ENCODE peak calls at places on chromosomes 16 and 17, in seven cellular contexts. W is WTC11, G is K562, P is HCT116, A is GM12878, B is HepG2, T is H1. Y is an unnamed sample.

GRCh38 chr17:39080416-39081179 is 70.8 kb downstream of the PLXDC1 start:
- DNase-seq in W (no peak), G (no peak), P (no peak), A (no peak), B (no peak), T (no peak), Y (no peak)

GRCh38 chr16:58574895-58575294 is 54.7 kb downstream of the CNOT1 start:
- DNase-seq in W (no peak), G (no peak), P (no peak), A (no peak), B (no peak), T (no peak), Y (no peak)

GRCh38 chr17:3935825-3936355 is 19.6 kb upstream of the P2RX1 start:
- DNase-seq in W (no peak), G (no peak), P (no peak), A (no peak), B (no peak), T (no peak), Y (no peak)

GRCh38 chr16:3266873-3267537 is 10.6 kb upstream of the MEFV start:
- DNase-seq in W (no peak), G (no peak), P (peak; percentile 29), A (no peak), B (peak; percentile 58), T (no peak), Y (peak; percentile 51)

GRCh38 chr17:16929281-16929680 is 42.6 kb downstream of the TNFRSF13B start:
- DNase-seq in W (no peak), G (no peak), P (no peak), A (no peak), B (no peak), T (no peak), Y (no peak)

GRCh38 chr17:17693955-17694228 is 12.6 kb downstream of the RAI1 start:
- DNase-seq in W (no peak), G (no peak), P (no peak), A (no peak), B (no peak), T (no peak), Y (no peak)

GRCh38 chr16:754208-755097 is 6.1 kb upstream of the MSLN start:
- DNase-seq in W (no peak), G (no peak), P (no peak), A (no peak), B (no peak), T (no peak), Y (no peak)

GRCh38 chr17:14622622-14623101 is 321.8 kb downstream of the HS3ST3B1 start:
- DNase-seq in W (no peak), G (no peak), P (no peak), A (no peak), B (no peak), T (no peak), Y (peak; percentile 66)

GRCh38 chr16:53804467-53804866 is 100.5 kb downstream of the FTO start:
- DNase-seq in W (no peak), G (no peak), P (no peak), A (no peak), B (no peak), T (no peak), Y (no peak)

GRCh38 chr16:86925067-86925791 is 346.9 kb downstream of the FOXL1 start:
- DNase-seq in W (no peak), G (no peak), P (no peak), A (no peak), B (no peak), T (no peak), Y (peak; percentile 52)

GRCh38 chr17:14428640-14429029 is 127.8 kb downstream of the HS3ST3B1 start:
- DNase-seq in W (no peak), G (no peak), P (no peak), A (no peak), B (no peak), T (no peak), Y (no peak)

GRCh38 chr16:85342348-85342747 is 230.1 kb upstream of the CIBAR2 start:
- DNase-seq in W (no peak), G (no peak), P (no peak), A (no peak), B (no peak), T (no peak), Y (no peak)

GRCh38 chr16:23302045-23302956 is at the start of gene SCNN1B:
- DNase-seq in W (peak; percentile 58), G (no peak), P (no peak), A (no peak), B (no peak), T (no peak), Y (peak; percentile 39)

GRCh38 chr16:88993006-88993787 is 16.2 kb upstream of the CBFA2T3 start:
- DNase-seq in W (no peak), G (peak; percentile 77), P (no peak), A (no peak), B (no peak), T (no peak), Y (no peak)

GRCh38 chr16:52265446-52265861 is 281.5 kb downstream of the TOX3 start:
- DNase-seq in W (no peak), G (no peak), P (no peak), A (no peak), B (no peak), T (peak; percentile 53), Y (no peak)

GRCh38 chr17:12395733-12396354 is 269.8 kb upstream of the MYOCD start:
- DNase-seq in W (peak; percentile 64), G (peak; percentile 51), P (peak; percentile 22), A (no peak), B (peak; percentile 8), T (no peak), Y (peak; percentile 59)

GRCh38 chr17:48505788-48506187 is 25.0 kb downstream of the HOXB1 start:
- DNase-seq in W (no peak), G (peak; percentile 71), P (peak; percentile 61), A (peak; percentile 77), B (peak; percentile 33), T (no peak), Y (no peak)

GRCh38 chr16:50614956-50615727 is 66.0 kb downstream of the SNX20 start:
- DNase-seq in W (no peak), G (no peak), P (no peak), A (no peak), B (no peak), T (no peak), Y (no peak)

GRCh38 chr16:71230122-71230845 is at the start of gene HYDIN:
- DNase-seq in W (peak; percentile 96), G (peak; percentile 78), P (no peak), A (no peak), B (peak; percentile 15), T (peak; percentile 61), Y (peak; percentile 84)

GRCh38 chr17:50440172-50440837 is 14.3 kb downstream of the ACSF2 start:
- DNase-seq in W (no peak), G (no peak), P (no peak), A (no peak), B (peak; percentile 67), T (no peak), Y (no peak)

GRCh38 chr17:78120971-78121800 is 7.4 kb downstream of the TMC6 start:
- DNase-seq in W (no peak), G (no peak), P (no peak), A (no peak), B (no peak), T (no peak), Y (no peak)
- TF ChIP-seq SP1 in W (no peak), G (no peak), P (no peak), A (peak; percentile 7), B (no peak), T (no peak), Y (no peak)

DNA sequence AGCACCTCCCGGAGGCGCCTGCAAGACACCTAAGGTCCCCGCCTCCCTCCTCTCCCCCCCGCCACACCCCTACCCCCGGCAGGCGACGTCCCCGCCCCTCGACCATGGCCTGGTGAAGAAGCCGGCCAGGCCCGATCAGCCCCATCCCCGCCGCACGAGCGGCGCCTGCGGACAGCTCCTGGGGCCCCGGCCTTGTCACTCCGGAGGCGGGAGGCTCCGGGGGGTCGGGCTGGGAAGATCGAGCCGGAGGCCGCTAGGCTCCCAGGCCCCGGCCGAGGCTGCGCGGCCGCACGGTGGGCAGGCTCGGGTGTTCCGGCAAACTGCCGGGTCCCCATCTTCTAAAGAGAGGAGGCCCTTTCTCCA is 386 bp upstream of the ACE start:
- DNase-seq in W (peak; percentile 65), G (peak; percentile 84), P (no peak), A (no peak), B (no peak), T (no peak), Y (peak; percentile 53)
- TF ChIP-seq SP1 in W (no peak), G (no peak), P (no peak), A (no peak), B (no peak), T (no peak), Y (no peak)

DNA sequence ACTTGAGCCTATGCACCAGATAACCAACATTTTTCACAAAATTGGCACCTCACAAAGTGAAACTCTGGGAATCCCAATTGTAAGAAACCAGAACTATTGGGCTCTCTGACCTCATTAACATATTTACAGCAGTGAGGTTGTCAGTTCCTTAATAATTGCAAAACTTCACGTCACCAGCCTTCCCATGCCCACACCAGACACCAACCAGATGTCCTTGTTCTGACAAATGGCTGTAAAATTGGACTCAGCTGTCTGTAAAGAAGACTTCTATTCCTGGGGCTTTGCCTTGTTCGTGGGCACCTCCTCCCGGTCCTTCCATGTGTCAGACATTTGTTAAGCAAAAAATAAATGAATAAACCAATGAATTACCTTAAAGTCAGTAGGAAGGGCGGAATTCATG is 284.2 kb upstream of the CDH11 start:
- DNase-seq in W (no peak), G (no peak), P (no peak), A (no peak), B (no peak), T (no peak), Y (no peak)
- TF ChIP-seq SP1 in W (no peak), G (no peak), P (no peak), A (no peak), B (no peak), T (no peak), Y (no peak)

GRCh38 chr17:81033535-81034167 is 1.3 kb upstream of the BAIAP2 start:
- DNase-seq in W (no peak), G (no peak), P (no peak), A (no peak), B (peak; percentile 44), T (no peak), Y (no peak)
- TF ChIP-seq SP1 in W (no peak), G (no peak), P (no peak), A (no peak), B (no peak), T (no peak), Y (no peak)